ENCODE peak calls at places on chromosomes 7 and 10, in nine cellular contexts. One of them, this sample, is unnamed.

GRCh38 chr10:16646474-16647059 is 124.9 kb upstream of the C1QL3 start:
- DNase-seq in neuronal stem cell: no peak
- DNase-seq in kidney: no peak
- DNase-seq in left lung: no peak
- DNase-seq in lower lobe of right lung: no peak
- DNase-seq in GM12878: peak; percentile 9
- DNase-seq in PC-3: no peak
- DNase-seq in IMR-90: no peak
- DNase-seq in WERI-Rb-1: no peak
- DNase-seq in this sample: no peak

GRCh38 chr10:35011771-35012191 is 78.4 kb downstream of the CUL2 start:
- DNase-seq in left lung: no peak
- DNase-seq in WERI-Rb-1: no peak
- DNase-seq in neuronal stem cell: no peak
- DNase-seq in IMR-90: peak; percentile 74
- DNase-seq in GM12878: no peak
- DNase-seq in PC-3: peak; percentile 97
- DNase-seq in lower lobe of right lung: no peak
- DNase-seq in kidney: no peak
- DNase-seq in this sample: no peak

GRCh38 chr7:146864644-146865043 is 748.0 kb downstream of the CNTNAP2 start:
- DNase-seq in WERI-Rb-1: no peak
- DNase-seq in neuronal stem cell: no peak
- DNase-seq in PC-3: no peak
- DNase-seq in lower lobe of right lung: no peak
- DNase-seq in kidney: no peak
- DNase-seq in IMR-90: no peak
- DNase-seq in GM12878: no peak
- DNase-seq in left lung: no peak
- DNase-seq in this sample: no peak

GRCh38 chr10:12165036-12165435 is 30.7 kb downstream of the NUDT5 start:
- DNase-seq in neuronal stem cell: no peak
- DNase-seq in left lung: no peak
- DNase-seq in lower lobe of right lung: no peak
- DNase-seq in GM12878: no peak
- DNase-seq in kidney: no peak
- DNase-seq in IMR-90: no peak
- DNase-seq in WERI-Rb-1: no peak
- DNase-seq in PC-3: no peak
- DNase-seq in this sample: no peak

GRCh38 chr10:131660427-131660826 is 240.4 kb upstream of the PPP2R2D start:
- DNase-seq in lower lobe of right lung: no peak
- DNase-seq in PC-3: no peak
- DNase-seq in neuronal stem cell: no peak
- DNase-seq in kidney: peak; percentile 44
- DNase-seq in left lung: no peak
- DNase-seq in WERI-Rb-1: no peak
- DNase-seq in GM12878: no peak
- DNase-seq in IMR-90: no peak
- DNase-seq in this sample: no peak

GRCh38 chr10:122142652-122143237 is 128.4 kb upstream of the BTBD16 start:
- DNase-seq in WERI-Rb-1: peak; percentile 63
- DNase-seq in IMR-90: no peak
- DNase-seq in PC-3: peak; percentile 35
- DNase-seq in lower lobe of right lung: no peak
- DNase-seq in neuronal stem cell: peak; percentile 54
- DNase-seq in kidney: peak; percentile 60
- DNase-seq in GM12878: no peak
- DNase-seq in left lung: no peak
- DNase-seq in this sample: no peak

GRCh38 chr10:124328514-124329220 is 90.1 kb downstream of the OAT start:
- DNase-seq in WERI-Rb-1: no peak
- DNase-seq in left lung: no peak
- DNase-seq in kidney: no peak
- DNase-seq in lower lobe of right lung: no peak
- DNase-seq in IMR-90: no peak
- DNase-seq in neuronal stem cell: no peak
- DNase-seq in GM12878: no peak
- DNase-seq in PC-3: peak; percentile 9
- DNase-seq in this sample: no peak

GRCh38 chr10:119029613-119030420 is at the start of gene NANOS1:
- DNase-seq in lower lobe of right lung: no peak
- DNase-seq in neuronal stem cell: peak; percentile 52
- DNase-seq in kidney: peak; percentile 75
- DNase-seq in WERI-Rb-1: peak; percentile 42
- DNase-seq in left lung: peak; percentile 82
- DNase-seq in GM12878: no peak
- DNase-seq in PC-3: peak; percentile 17
- DNase-seq in IMR-90: peak; percentile 21
- DNase-seq in this sample: peak; percentile 63

GRCh38 chr7:13155188-13155587 is 467.8 kb downstream of the ARL4A start:
- DNase-seq in neuronal stem cell: no peak
- DNase-seq in IMR-90: peak; percentile 10
- DNase-seq in WERI-Rb-1: no peak
- DNase-seq in GM12878: no peak
- DNase-seq in kidney: no peak
- DNase-seq in left lung: no peak
- DNase-seq in lower lobe of right lung: no peak
- DNase-seq in PC-3: no peak
- DNase-seq in this sample: no peak
- H3K27ac ChIP-seq in neuronal stem cell: no peak overlapping the region
- H3K27ac ChIP-seq in IMR-90: no peak overlapping the region
- H3K27ac ChIP-seq in WERI-Rb-1: no peak overlapping the region
- H3K27ac ChIP-seq in GM12878: no peak overlapping the region
- H3K27ac ChIP-seq in kidney: no peak overlapping the region
- H3K27ac ChIP-seq in left lung: no peak overlapping the region
- H3K27ac ChIP-seq in lower lobe of right lung: no peak overlapping the region
- H3K27ac ChIP-seq in PC-3: no peak overlapping the region
- H3K27ac ChIP-seq in this sample: no peak overlapping the region

GRCh38 chr10:100653957-100654834 is 91.2 kb upstream of the PAX2 start:
- DNase-seq in GM12878: no peak
- DNase-seq in WERI-Rb-1: peak; percentile 39
- DNase-seq in lower lobe of right lung: no peak
- DNase-seq in kidney: peak; percentile 88
- DNase-seq in left lung: no peak
- DNase-seq in neuronal stem cell: no peak
- DNase-seq in PC-3: no peak
- DNase-seq in IMR-90: no peak
- DNase-seq in this sample: peak; percentile 69

GRCh38 chr10:100656479-100656878 is 88.9 kb upstream of the PAX2 start:
- DNase-seq in neuronal stem cell: no peak
- DNase-seq in kidney: no peak
- DNase-seq in PC-3: no peak
- DNase-seq in WERI-Rb-1: no peak
- DNase-seq in IMR-90: no peak
- DNase-seq in GM12878: no peak
- DNase-seq in left lung: peak; percentile 71
- DNase-seq in lower lobe of right lung: no peak
- DNase-seq in this sample: peak; percentile 63

GRCh38 chr10:100653238-100653956 is 92.0 kb upstream of the PAX2 start:
- DNase-seq in kidney: no peak
- DNase-seq in GM12878: no peak
- DNase-seq in left lung: no peak
- DNase-seq in WERI-Rb-1: no peak
- DNase-seq in IMR-90: no peak
- DNase-seq in PC-3: no peak
- DNase-seq in neuronal stem cell: no peak
- DNase-seq in lower lobe of right lung: no peak
- DNase-seq in this sample: no peak

GRCh38 chr10:100655760-100656421 is 89.5 kb upstream of the PAX2 start:
- DNase-seq in WERI-Rb-1: no peak
- DNase-seq in IMR-90: no peak
- DNase-seq in PC-3: no peak
- DNase-seq in lower lobe of right lung: no peak
- DNase-seq in neuronal stem cell: no peak
- DNase-seq in left lung: no peak
- DNase-seq in kidney: no peak
- DNase-seq in GM12878: no peak
- DNase-seq in this sample: no peak

DNA sequence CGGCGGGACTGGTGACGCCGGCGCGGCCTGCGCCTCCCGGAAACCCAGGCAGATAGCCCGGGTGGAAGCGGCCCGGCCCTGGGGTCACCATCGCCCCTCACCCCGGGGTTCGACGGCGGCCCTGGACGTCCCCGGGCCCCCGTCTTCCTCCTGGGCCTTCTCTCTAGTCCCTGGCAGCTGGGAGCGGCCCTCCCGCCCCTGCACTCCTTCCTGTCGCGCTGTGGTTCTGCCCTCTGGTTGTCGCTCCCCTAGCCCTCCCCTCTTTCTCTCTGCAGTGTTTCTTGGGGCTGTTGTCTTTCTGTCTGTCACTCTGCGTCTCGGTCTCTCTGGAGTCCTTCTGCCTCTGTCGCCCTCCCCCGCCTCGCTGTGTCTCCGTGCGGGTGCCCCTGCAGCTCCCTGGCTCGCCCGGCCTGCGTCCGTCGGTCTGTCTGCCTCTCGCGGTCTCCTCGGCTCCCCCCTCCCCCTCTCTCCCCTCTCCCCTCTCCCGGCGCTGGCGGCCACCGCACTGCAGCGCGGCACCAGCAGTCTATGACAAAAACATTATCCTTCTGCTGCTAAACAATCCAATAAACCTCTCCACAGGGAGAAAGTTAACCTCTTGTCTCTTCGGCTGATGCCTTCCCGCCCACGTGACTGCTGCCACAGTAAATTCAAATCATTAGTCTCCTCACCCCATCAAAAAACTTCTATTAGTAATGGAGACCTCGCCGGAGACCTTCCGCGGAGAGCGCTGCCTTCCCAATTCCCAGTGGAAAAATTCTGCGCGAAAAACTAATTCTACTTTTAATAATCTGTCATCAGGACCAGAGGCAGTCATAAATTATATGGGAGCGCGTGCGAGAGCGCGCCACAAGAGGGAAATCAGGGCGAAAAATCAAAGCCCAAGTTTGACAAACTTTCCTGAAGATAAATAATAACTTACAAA is 90.3 kb upstream of the PAX2 start:
- DNase-seq in PC-3: no peak
- DNase-seq in neuronal stem cell: no peak
- DNase-seq in GM12878: no peak
- DNase-seq in IMR-90: no peak
- DNase-seq in WERI-Rb-1: peak; percentile 23
- DNase-seq in lower lobe of right lung: no peak
- DNase-seq in left lung: no peak
- DNase-seq in kidney: peak; percentile 82
- DNase-seq in this sample: no peak
- H3K4me3 ChIP-seq in PC-3: no peak overlapping the region
- H3K4me3 ChIP-seq in neuronal stem cell: peak overlapping the region; percentile 35
- H3K4me3 ChIP-seq in GM12878: no peak overlapping the region
- H3K4me3 ChIP-seq in IMR-90: no peak overlapping the region
- H3K4me3 ChIP-seq in WERI-Rb-1: peak overlapping the region; percentile 39
- H3K4me3 ChIP-seq in lower lobe of right lung: peak overlapping the region; percentile 21
- H3K4me3 ChIP-seq in left lung: no peak overlapping the region
- H3K4me3 ChIP-seq in kidney: no peak overlapping the region
- H3K4me3 ChIP-seq in this sample: no peak overlapping the region

DNA sequence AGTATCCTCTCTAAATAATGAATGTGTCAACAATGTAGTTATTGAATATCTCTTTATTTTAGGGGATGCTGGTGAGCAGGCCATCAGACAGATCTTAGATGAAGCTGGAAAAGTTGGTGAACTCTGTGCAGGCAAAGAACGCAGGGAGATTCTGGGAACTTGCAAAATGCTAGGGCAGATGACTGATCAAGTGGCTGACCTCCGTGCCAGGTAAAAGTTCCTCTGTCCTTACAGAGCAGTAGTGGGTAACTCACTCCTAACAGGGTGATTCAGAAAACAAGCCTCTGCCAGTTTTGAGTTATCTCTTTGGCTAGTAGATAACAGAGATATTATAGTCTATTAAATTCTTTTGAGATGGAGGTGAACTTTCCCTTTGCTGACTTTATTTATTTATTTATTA is 67.3 kb downstream of the AP3M1 start:
- DNase-seq in lower lobe of right lung: no peak
- DNase-seq in IMR-90: no peak
- DNase-seq in kidney: no peak
- DNase-seq in PC-3: no peak
- DNase-seq in neuronal stem cell: no peak
- DNase-seq in GM12878: no peak
- DNase-seq in left lung: no peak
- DNase-seq in WERI-Rb-1: no peak
- DNase-seq in this sample: no peak
- H3K27ac ChIP-seq in lower lobe of right lung: no peak overlapping the region
- H3K27ac ChIP-seq in IMR-90: no peak overlapping the region
- H3K27ac ChIP-seq in kidney: no peak overlapping the region
- H3K27ac ChIP-seq in PC-3: no peak overlapping the region
- H3K27ac ChIP-seq in neuronal stem cell: no peak overlapping the region
- H3K27ac ChIP-seq in GM12878: no peak overlapping the region
- H3K27ac ChIP-seq in left lung: no peak overlapping the region
- H3K27ac ChIP-seq in WERI-Rb-1: no peak overlapping the region
- H3K27ac ChIP-seq in this sample: no peak overlapping the region

GRCh38 chr7:128701062-128701785 is 29.1 kb downstream of the GARIN1A start:
- DNase-seq in IMR-90: no peak
- DNase-seq in neuronal stem cell: no peak
- DNase-seq in PC-3: peak; percentile 60
- DNase-seq in left lung: no peak
- DNase-seq in lower lobe of right lung: no peak
- DNase-seq in WERI-Rb-1: no peak
- DNase-seq in GM12878: no peak
- DNase-seq in kidney: no peak
- DNase-seq in this sample: no peak

GRCh38 chr7:128699895-128700294 is 27.8 kb downstream of the GARIN1A start:
- DNase-seq in lower lobe of right lung: no peak
- DNase-seq in kidney: no peak
- DNase-seq in PC-3: no peak
- DNase-seq in WERI-Rb-1: no peak
- DNase-seq in left lung: no peak
- DNase-seq in IMR-90: no peak
- DNase-seq in GM12878: no peak
- DNase-seq in neuronal stem cell: no peak
- DNase-seq in this sample: no peak

GRCh38 chr7:128699196-128699712 is 27.2 kb downstream of the GARIN1A start:
- DNase-seq in IMR-90: no peak
- DNase-seq in neuronal stem cell: no peak
- DNase-seq in GM12878: no peak
- DNase-seq in left lung: no peak
- DNase-seq in WERI-Rb-1: no peak
- DNase-seq in PC-3: no peak
- DNase-seq in lower lobe of right lung: no peak
- DNase-seq in kidney: no peak
- DNase-seq in this sample: no peak

GRCh38 chr7:128694742-128695141 is 22.6 kb downstream of the GARIN1A start:
- DNase-seq in kidney: no peak
- DNase-seq in IMR-90: no peak
- DNase-seq in WERI-Rb-1: no peak
- DNase-seq in lower lobe of right lung: no peak
- DNase-seq in PC-3: no peak
- DNase-seq in left lung: no peak
- DNase-seq in GM12878: no peak
- DNase-seq in neuronal stem cell: no peak
- DNase-seq in this sample: no peak

GRCh38 chr7:128697301-128697905 is 25.3 kb downstream of the GARIN1A start:
- DNase-seq in WERI-Rb-1: no peak
- DNase-seq in kidney: peak; percentile 75
- DNase-seq in PC-3: no peak
- DNase-seq in IMR-90: peak; percentile 44
- DNase-seq in lower lobe of right lung: peak; percentile 69
- DNase-seq in left lung: peak; percentile 85
- DNase-seq in GM12878: no peak
- DNase-seq in neuronal stem cell: peak; percentile 62
- DNase-seq in this sample: peak; percentile 68
- H3K4me3 ChIP-seq in WERI-Rb-1: no peak overlapping the region
- H3K4me3 ChIP-seq in kidney: peak overlapping the region; percentile 17
- H3K4me3 ChIP-seq in PC-3: no peak overlapping the region
- H3K4me3 ChIP-seq in IMR-90: peak overlapping the region; percentile 60
- H3K4me3 ChIP-seq in lower lobe of right lung: peak overlapping the region; percentile 29
- H3K4me3 ChIP-seq in left lung: peak overlapping the region; percentile 7
- H3K4me3 ChIP-seq in GM12878: no peak overlapping the region
- H3K4me3 ChIP-seq in neuronal stem cell: peak overlapping the region; percentile 36
- H3K4me3 ChIP-seq in this sample: peak overlapping the region; percentile 42

This sample was measured in hepatocyte.